ENCODE peak calls at places on chromosome 18, in eight cellular contexts. I is NCI-H1092 treated with DMSO at 0.1 percent for 48 hours; V is activated CD8-positive, alpha-beta memory T cell treated with anti-CD3 and anti-CD28 coated beads, Interleukin-2, amount 50 U/mL, for 48 hours; O is endothelial cell; H is A172; T is activated B cell treated with CpG ODN at 0.5 μM for 24 hours; Y is left colon; K is Kasumi-1. D is an unnamed sample.

GRCh38 chr18:13159579-13159978 is 59.0 kb upstream of the LDLRAD4 start:
- DNase-seq in I (peak), V (no peak), O (peak), H (peak), T (no peak), Y (no peak), K (peak), D (peak)

GRCh38 chr18:58496231-58496630 is 132.7 kb downstream of the ALPK2 start:
- DNase-seq in I (no peak), V (no peak), O (no peak), H (no peak), T (no peak), Y (no peak), K (no peak), D (no peak)

GRCh38 chr18:62037989-62038778 is 145.4 kb upstream of the RNF152 start:
- DNase-seq in I (no peak), V (no peak), O (no peak), H (no peak), T (no peak), Y (no peak), K (no peak), D (peak)

GRCh38 chr18:53764086-53764485 is 460.4 kb downstream of the MBD2 start:
- DNase-seq in I (no peak), V (no peak), O (no peak), H (no peak), T (no peak), Y (no peak), K (no peak), D (no peak)

GRCh38 chr18:55385770-55386169 is 202.2 kb downstream of the TCF4 start:
- DNase-seq in I (no peak), V (no peak), O (no peak), H (no peak), T (no peak), Y (no peak), K (no peak), D (no peak)

GRCh38 chr18:73679941-73680700 is 467.5 kb downstream of the FBXO15 start:
- DNase-seq in I (no peak), V (no peak), O (no peak), H (peak), T (no peak), Y (no peak), K (no peak), D (no peak)

GRCh38 chr18:48213791-48214190 is 195.4 kb downstream of the ZBTB7C start:
- DNase-seq in I (no peak), V (no peak), O (no peak), H (no peak), T (no peak), Y (no peak), K (no peak), D (no peak)

GRCh38 chr18:43627833-43628370 is 350.6 kb upstream of the SYT4 start:
- DNase-seq in I (peak), V (no peak), O (no peak), H (no peak), T (no peak), Y (no peak), K (no peak), D (no peak)

D was measured in G401.